ENCODE peak calls at places on chromosomes 7 and 10, in six cellular contexts. One of them, this sample, is unnamed.

GRCh38 chr7:102019461-102019860 is 202.0 kb downstream of the CUX1 start:
- DNase-seq in NCI-H1694: no peak
- DNase-seq in HT-29: no peak
- DNase-seq in hepatic stellate cell: no peak
- DNase-seq in activated T-helper 1 cell treated with anti-CD3 and anti-CD28 coated beads, Interleukin-2, amount 50 U/mL, for 16 hours: no peak
- DNase-seq in retina: no peak
- DNase-seq in this sample: no peak

GRCh38 chr10:103776878-103777591 is 78.3 kb downstream of the SH3PXD2A start:
- DNase-seq in retina: no peak
- DNase-seq in HT-29: no peak
- DNase-seq in NCI-H1694: no peak
- DNase-seq in activated T-helper 1 cell treated with anti-CD3 and anti-CD28 coated beads, Interleukin-2, amount 50 U/mL, for 16 hours: no peak
- DNase-seq in hepatic stellate cell: no peak
- DNase-seq in this sample: no peak

GRCh38 chr7:110922906-110923305 is 168.0 kb upstream of the LRRN3 start:
- DNase-seq in hepatic stellate cell: peak
- DNase-seq in NCI-H1694: no peak
- DNase-seq in HT-29: no peak
- DNase-seq in retina: no peak
- DNase-seq in activated T-helper 1 cell treated with anti-CD3 and anti-CD28 coated beads, Interleukin-2, amount 50 U/mL, for 16 hours: no peak
- DNase-seq in this sample: no peak

GRCh38 chr7:98641646-98642489 is 24.8 kb downstream of the NPTX2 start:
- DNase-seq in activated T-helper 1 cell treated with anti-CD3 and anti-CD28 coated beads, Interleukin-2, amount 50 U/mL, for 16 hours: no peak
- DNase-seq in NCI-H1694: no peak
- DNase-seq in hepatic stellate cell: no peak
- DNase-seq in retina: peak
- DNase-seq in HT-29: no peak
- DNase-seq in this sample: no peak

GRCh38 chr7:31107106-31108090 is 55.3 kb downstream of the ADCYAP1R1 start:
- DNase-seq in NCI-H1694: no peak
- DNase-seq in activated T-helper 1 cell treated with anti-CD3 and anti-CD28 coated beads, Interleukin-2, amount 50 U/mL, for 16 hours: no peak
- DNase-seq in hepatic stellate cell: no peak
- DNase-seq in HT-29: no peak
- DNase-seq in retina: no peak
- DNase-seq in this sample: peak

GRCh38 chr10:4704034-4704545 is 121.9 kb upstream of the AKR1E2 start:
- DNase-seq in activated T-helper 1 cell treated with anti-CD3 and anti-CD28 coated beads, Interleukin-2, amount 50 U/mL, for 16 hours: no peak
- DNase-seq in HT-29: peak
- DNase-seq in NCI-H1694: no peak
- DNase-seq in retina: no peak
- DNase-seq in hepatic stellate cell: peak
- DNase-seq in this sample: no peak

GRCh38 chr7:68433462-68433861 is 1164.8 kb upstream of the AUTS2 start:
- DNase-seq in HT-29: no peak
- DNase-seq in retina: no peak
- DNase-seq in hepatic stellate cell: no peak
- DNase-seq in activated T-helper 1 cell treated with anti-CD3 and anti-CD28 coated beads, Interleukin-2, amount 50 U/mL, for 16 hours: no peak
- DNase-seq in NCI-H1694: no peak
- DNase-seq in this sample: no peak

GRCh38 chr10:69489506-69490090 is 38.3 kb downstream of the TSPAN15 start:
- DNase-seq in NCI-H1694: no peak
- DNase-seq in HT-29: no peak
- DNase-seq in retina: no peak
- DNase-seq in hepatic stellate cell: no peak
- DNase-seq in activated T-helper 1 cell treated with anti-CD3 and anti-CD28 coated beads, Interleukin-2, amount 50 U/mL, for 16 hours: no peak
- DNase-seq in this sample: peak

GRCh38 chr7:41403291-41403690 is 299.6 kb downstream of the INHBA start:
- DNase-seq in NCI-H1694: no peak
- DNase-seq in hepatic stellate cell: no peak
- DNase-seq in retina: no peak
- DNase-seq in activated T-helper 1 cell treated with anti-CD3 and anti-CD28 coated beads, Interleukin-2, amount 50 U/mL, for 16 hours: no peak
- DNase-seq in HT-29: no peak
- DNase-seq in this sample: no peak

GRCh38 chr10:75575940-75576339 is 144.5 kb downstream of the LRMDA start:
- DNase-seq in NCI-H1694: no peak
- DNase-seq in activated T-helper 1 cell treated with anti-CD3 and anti-CD28 coated beads, Interleukin-2, amount 50 U/mL, for 16 hours: no peak
- DNase-seq in hepatic stellate cell: no peak
- DNase-seq in retina: no peak
- DNase-seq in HT-29: no peak
- DNase-seq in this sample: no peak

GRCh38 chr7:130909881-130910672 is 176.1 kb upstream of the KLF14 start:
- DNase-seq in HT-29: peak
- DNase-seq in retina: no peak
- DNase-seq in activated T-helper 1 cell treated with anti-CD3 and anti-CD28 coated beads, Interleukin-2, amount 50 U/mL, for 16 hours: no peak
- DNase-seq in hepatic stellate cell: no peak
- DNase-seq in NCI-H1694: no peak
- DNase-seq in this sample: no peak

GRCh38 chr10:51892965-51893658 is 193.7 kb upstream of the CSTF2T start:
- DNase-seq in hepatic stellate cell: no peak
- DNase-seq in NCI-H1694: no peak
- DNase-seq in activated T-helper 1 cell treated with anti-CD3 and anti-CD28 coated beads, Interleukin-2, amount 50 U/mL, for 16 hours: no peak
- DNase-seq in HT-29: peak
- DNase-seq in retina: no peak
- DNase-seq in this sample: no peak

GRCh38 chr7:155289949-155290501 is 7.7 kb upstream of the INSIG1 start:
- DNase-seq in activated T-helper 1 cell treated with anti-CD3 and anti-CD28 coated beads, Interleukin-2, amount 50 U/mL, for 16 hours: no peak
- DNase-seq in hepatic stellate cell: no peak
- DNase-seq in HT-29: no peak
- DNase-seq in NCI-H1694: no peak
- DNase-seq in retina: no peak
- DNase-seq in this sample: no peak

GRCh38 chr10:113261130-113261529 is 291.7 kb upstream of the HABP2 start:
- DNase-seq in retina: no peak
- DNase-seq in HT-29: no peak
- DNase-seq in activated T-helper 1 cell treated with anti-CD3 and anti-CD28 coated beads, Interleukin-2, amount 50 U/mL, for 16 hours: no peak
- DNase-seq in NCI-H1694: no peak
- DNase-seq in hepatic stellate cell: no peak
- DNase-seq in this sample: no peak

GRCh38 chr10:21926949-21927348 is 76.6 kb downstream of the DNAJC1 start:
- DNase-seq in NCI-H1694: no peak
- DNase-seq in activated T-helper 1 cell treated with anti-CD3 and anti-CD28 coated beads, Interleukin-2, amount 50 U/mL, for 16 hours: no peak
- DNase-seq in retina: no peak
- DNase-seq in HT-29: peak
- DNase-seq in hepatic stellate cell: peak
- DNase-seq in this sample: no peak

GRCh38 chr7:121109145-121109544 is 120.6 kb downstream of the CPED1 start:
- DNase-seq in HT-29: no peak
- DNase-seq in NCI-H1694: no peak
- DNase-seq in hepatic stellate cell: no peak
- DNase-seq in retina: no peak
- DNase-seq in activated T-helper 1 cell treated with anti-CD3 and anti-CD28 coated beads, Interleukin-2, amount 50 U/mL, for 16 hours: no peak
- DNase-seq in this sample: no peak

GRCh38 chr10:133455196-133455595 is 1.5 kb downstream of the SCART1 start:
- DNase-seq in activated T-helper 1 cell treated with anti-CD3 and anti-CD28 coated beads, Interleukin-2, amount 50 U/mL, for 16 hours: no peak
- DNase-seq in hepatic stellate cell: no peak
- DNase-seq in NCI-H1694: no peak
- DNase-seq in retina: no peak
- DNase-seq in HT-29: no peak
- DNase-seq in this sample: peak

GRCh38 chr10:124193309-124193696 is 99.9 kb upstream of the CHST15 start:
- DNase-seq in retina: no peak
- DNase-seq in activated T-helper 1 cell treated with anti-CD3 and anti-CD28 coated beads, Interleukin-2, amount 50 U/mL, for 16 hours: no peak
- DNase-seq in NCI-H1694: no peak
- DNase-seq in hepatic stellate cell: no peak
- DNase-seq in HT-29: no peak
- DNase-seq in this sample: no peak

GRCh38 chr7:47180268-47180826 is 401.6 kb downstream of the TNS3 start:
- DNase-seq in hepatic stellate cell: peak
- DNase-seq in retina: peak
- DNase-seq in HT-29: peak
- DNase-seq in NCI-H1694: peak
- DNase-seq in activated T-helper 1 cell treated with anti-CD3 and anti-CD28 coated beads, Interleukin-2, amount 50 U/mL, for 16 hours: no peak
- DNase-seq in this sample: no peak

GRCh38 chr7:45651056-45651444 is 76.9 kb downstream of the ADCY1 start:
- DNase-seq in hepatic stellate cell: no peak
- DNase-seq in NCI-H1694: no peak
- DNase-seq in activated T-helper 1 cell treated with anti-CD3 and anti-CD28 coated beads, Interleukin-2, amount 50 U/mL, for 16 hours: no peak
- DNase-seq in retina: no peak
- DNase-seq in HT-29: no peak
- DNase-seq in this sample: no peak

GRCh38 chr7:19798986-19799385 is 25.6 kb upstream of the TMEM196 start:
- DNase-seq in activated T-helper 1 cell treated with anti-CD3 and anti-CD28 coated beads, Interleukin-2, amount 50 U/mL, for 16 hours: no peak
- DNase-seq in HT-29: no peak
- DNase-seq in hepatic stellate cell: no peak
- DNase-seq in retina: no peak
- DNase-seq in NCI-H1694: no peak
- DNase-seq in this sample: no peak

GRCh38 chr7:43856996-43857395 is 12.3 kb downstream of the MRPS24 start:
- DNase-seq in activated T-helper 1 cell treated with anti-CD3 and anti-CD28 coated beads, Interleukin-2, amount 50 U/mL, for 16 hours: no peak
- DNase-seq in retina: no peak
- DNase-seq in HT-29: no peak
- DNase-seq in NCI-H1694: no peak
- DNase-seq in hepatic stellate cell: no peak
- DNase-seq in this sample: no peak

GRCh38 chr10:70656489-70656888 is 15.8 kb upstream of the ADAMTS14 start:
- DNase-seq in retina: no peak
- DNase-seq in hepatic stellate cell: peak
- DNase-seq in activated T-helper 1 cell treated with anti-CD3 and anti-CD28 coated beads, Interleukin-2, amount 50 U/mL, for 16 hours: no peak
- DNase-seq in NCI-H1694: no peak
- DNase-seq in HT-29: no peak
- DNase-seq in this sample: no peak

GRCh38 chr7:81233208-81233940 is 314.5 kb upstream of the SEMA3C start:
- DNase-seq in activated T-helper 1 cell treated with anti-CD3 and anti-CD28 coated beads, Interleukin-2, amount 50 U/mL, for 16 hours: no peak
- DNase-seq in retina: no peak
- DNase-seq in NCI-H1694: no peak
- DNase-seq in hepatic stellate cell: no peak
- DNase-seq in HT-29: no peak
- DNase-seq in this sample: no peak

GRCh38 chr10:79593377-79593776 is 17.4 kb upstream of the SFTPA1 start:
- DNase-seq in hepatic stellate cell: no peak
- DNase-seq in HT-29: no peak
- DNase-seq in NCI-H1694: no peak
- DNase-seq in activated T-helper 1 cell treated with anti-CD3 and anti-CD28 coated beads, Interleukin-2, amount 50 U/mL, for 16 hours: no peak
- DNase-seq in retina: no peak
- DNase-seq in this sample: no peak

GRCh38 chr7:82625377-82625776 is 181.8 kb upstream of the CACNA2D1 start:
- DNase-seq in HT-29: peak
- DNase-seq in hepatic stellate cell: no peak
- DNase-seq in NCI-H1694: no peak
- DNase-seq in retina: no peak
- DNase-seq in activated T-helper 1 cell treated with anti-CD3 and anti-CD28 coated beads, Interleukin-2, amount 50 U/mL, for 16 hours: no peak
- DNase-seq in this sample: no peak

GRCh38 chr10:82811621-82812020 is 936.6 kb downstream of the NRG3 start:
- DNase-seq in HT-29: peak
- DNase-seq in retina: no peak
- DNase-seq in NCI-H1694: no peak
- DNase-seq in hepatic stellate cell: peak
- DNase-seq in activated T-helper 1 cell treated with anti-CD3 and anti-CD28 coated beads, Interleukin-2, amount 50 U/mL, for 16 hours: no peak
- DNase-seq in this sample: no peak

GRCh38 chr7:4077980-4078379 is 604.1 kb upstream of the FOXK1 start:
- DNase-seq in activated T-helper 1 cell treated with anti-CD3 and anti-CD28 coated beads, Interleukin-2, amount 50 U/mL, for 16 hours: no peak
- DNase-seq in hepatic stellate cell: no peak
- DNase-seq in NCI-H1694: no peak
- DNase-seq in retina: no peak
- DNase-seq in HT-29: no peak
- DNase-seq in this sample: no peak

GRCh38 chr7:113100091-113100723 is 13.6 kb upstream of the GPR85 start:
- DNase-seq in activated T-helper 1 cell treated with anti-CD3 and anti-CD28 coated beads, Interleukin-2, amount 50 U/mL, for 16 hours: no peak
- DNase-seq in HT-29: no peak
- DNase-seq in hepatic stellate cell: no peak
- DNase-seq in NCI-H1694: no peak
- DNase-seq in retina: peak
- DNase-seq in this sample: no peak